ENCODE peak calls at places on chromosomes 4 and X, in five cellular contexts. One of them, this sample, is unnamed.

GRCh38 chr4:119211856-119212250 is 660 bp upstream of the USP53 start:
- DNase-seq in AG04449: no peak
- DNase-seq in H9: no peak
- DNase-seq in A172: no peak
- DNase-seq in amniotic epithelial cell: no peak
- DNase-seq in this sample: no peak

GRCh38 chr4:155407480-155407879 is 30.7 kb upstream of the MAP9 start:
- DNase-seq in AG04449: no peak
- DNase-seq in H9: no peak
- DNase-seq in A172: no peak
- DNase-seq in amniotic epithelial cell: no peak
- DNase-seq in this sample: no peak

GRCh38 chr4:162645381-162645780 is 481.6 kb upstream of the FSTL5 start:
- DNase-seq in AG04449: no peak
- DNase-seq in H9: no peak
- DNase-seq in A172: no peak
- DNase-seq in amniotic epithelial cell: no peak
- DNase-seq in this sample: no peak

GRCh38 chr4:1356181-1356998 is 9.4 kb downstream of the UVSSA start:
- DNase-seq in AG04449: no peak
- DNase-seq in H9: peak
- DNase-seq in A172: peak
- DNase-seq in amniotic epithelial cell: peak
- DNase-seq in this sample: no peak

GRCh38 chr4:89929425-89930272 is 35.0 kb downstream of the MMRN1 start:
- DNase-seq in AG04449: no peak
- DNase-seq in H9: no peak
- DNase-seq in A172: peak
- DNase-seq in amniotic epithelial cell: peak
- DNase-seq in this sample: no peak

GRCh38 chr4:7192252-7193039 is at the start of gene SORCS2:
- DNase-seq in AG04449: no peak
- DNase-seq in H9: peak
- DNase-seq in A172: peak
- DNase-seq in amniotic epithelial cell: peak
- DNase-seq in this sample: no peak

GRCh38 chr4:82287720-82288119 is 86.1 kb downstream of the HNRNPD start:
- DNase-seq in AG04449: no peak
- DNase-seq in H9: no peak
- DNase-seq in A172: no peak
- DNase-seq in amniotic epithelial cell: no peak
- DNase-seq in this sample: no peak

GRCh38 chrX:56826020-56826419 is 97.0 kb downstream of the NBDY start:
- DNase-seq in AG04449: no peak
- DNase-seq in H9: no peak
- DNase-seq in A172: no peak
- DNase-seq in amniotic epithelial cell: no peak
- DNase-seq in this sample: no peak

GRCh38 chr4:40003986-40004385 is 26.3 kb upstream of the PDS5A start:
- DNase-seq in AG04449: peak
- DNase-seq in H9: no peak
- DNase-seq in A172: no peak
- DNase-seq in amniotic epithelial cell: peak
- DNase-seq in this sample: no peak

GRCh38 chr4:124939908-124940307 is 227.4 kb upstream of the ANKRD50 start:
- DNase-seq in AG04449: no peak
- DNase-seq in H9: no peak
- DNase-seq in A172: no peak
- DNase-seq in amniotic epithelial cell: no peak
- DNase-seq in this sample: no peak

GRCh38 chrX:133435544-133436124 is 20.3 kb upstream of the GPC4 start:
- DNase-seq in AG04449: no peak
- DNase-seq in H9: no peak
- DNase-seq in A172: no peak
- DNase-seq in amniotic epithelial cell: no peak
- DNase-seq in this sample: no peak

GRCh38 chr4:55546633-55547460 is at the start of gene CLOCK:
- DNase-seq in AG04449: no peak
- DNase-seq in H9: peak
- DNase-seq in A172: peak
- DNase-seq in amniotic epithelial cell: peak
- DNase-seq in this sample: peak

GRCh38 chrX:53321216-53321942 is 40.0 kb upstream of the IQSEC2 start:
- DNase-seq in AG04449: no peak
- DNase-seq in H9: no peak
- DNase-seq in A172: no peak
- DNase-seq in amniotic epithelial cell: no peak
- DNase-seq in this sample: no peak

GRCh38 chr4:128354205-128354821 is 66.7 kb upstream of the PGRMC2 start:
- DNase-seq in AG04449: peak
- DNase-seq in H9: no peak
- DNase-seq in A172: peak
- DNase-seq in amniotic epithelial cell: peak
- DNase-seq in this sample: peak

GRCh38 chrX:22666441-22666840 is 333.3 kb upstream of the DDX53 start:
- DNase-seq in AG04449: no peak
- DNase-seq in H9: peak
- DNase-seq in A172: peak
- DNase-seq in amniotic epithelial cell: peak
- DNase-seq in this sample: no peak

GRCh38 chr4:40038972-40039371 is 17.7 kb upstream of the N4BP2 start:
- DNase-seq in AG04449: no peak
- DNase-seq in H9: no peak
- DNase-seq in A172: peak
- DNase-seq in amniotic epithelial cell: peak
- DNase-seq in this sample: no peak

GRCh38 chr4:161496-162284 is 37.4 kb downstream of the ZNF718 start:
- DNase-seq in AG04449: no peak
- DNase-seq in H9: no peak
- DNase-seq in A172: no peak
- DNase-seq in amniotic epithelial cell: peak
- DNase-seq in this sample: no peak

GRCh38 chr4:26870576-26871260 is 10.1 kb downstream of the STIM2 start:
- DNase-seq in AG04449: no peak
- DNase-seq in H9: no peak
- DNase-seq in A172: no peak
- DNase-seq in amniotic epithelial cell: no peak
- DNase-seq in this sample: no peak

GRCh38 chr4:169200361-169201030 is 70.3 kb downstream of the SH3RF1 start:
- DNase-seq in AG04449: no peak
- DNase-seq in H9: no peak
- DNase-seq in A172: no peak
- DNase-seq in amniotic epithelial cell: no peak
- DNase-seq in this sample: no peak

GRCh38 chr4:77854431-77855111 is 8.1 kb upstream of the MRPL1 start:
- DNase-seq in AG04449: no peak
- DNase-seq in H9: no peak
- DNase-seq in A172: no peak
- DNase-seq in amniotic epithelial cell: no peak
- DNase-seq in this sample: no peak

GRCh38 chr4:82431026-82431745 is 796 bp downstream of the ENOPH1 start:
- DNase-seq in AG04449: no peak
- DNase-seq in H9: peak
- DNase-seq in A172: no peak
- DNase-seq in amniotic epithelial cell: peak
- DNase-seq in this sample: no peak

GRCh38 chr4:183241322-183241640 is 78.8 kb downstream of the CLDN22 start:
- DNase-seq in AG04449: peak
- DNase-seq in H9: no peak
- DNase-seq in A172: peak
- DNase-seq in amniotic epithelial cell: peak
- DNase-seq in this sample: no peak

GRCh38 chr4:118033148-118034060 is 882 bp upstream of the NDST3 start:
- DNase-seq in AG04449: no peak
- DNase-seq in H9: peak
- DNase-seq in A172: peak
- DNase-seq in amniotic epithelial cell: peak
- DNase-seq in this sample: no peak

GRCh38 chrX:13938053-13938765 is 91.5 kb downstream of the GEMIN8 start:
- DNase-seq in AG04449: no peak
- DNase-seq in H9: peak
- DNase-seq in A172: no peak
- DNase-seq in amniotic epithelial cell: no peak
- DNase-seq in this sample: no peak

GRCh38 chrX:30570505-30570904 is 7.1 kb downstream of the TASL start:
- DNase-seq in AG04449: no peak
- DNase-seq in H9: no peak
- DNase-seq in A172: peak
- DNase-seq in amniotic epithelial cell: peak
- DNase-seq in this sample: no peak

GRCh38 chrX:23504895-23505294 is 162.4 kb upstream of the PRDX4 start:
- DNase-seq in AG04449: no peak
- DNase-seq in H9: no peak
- DNase-seq in A172: no peak
- DNase-seq in amniotic epithelial cell: no peak
- DNase-seq in this sample: no peak

GRCh38 chr4:5724377-5724776 is 13.4 kb downstream of the EVC start:
- DNase-seq in AG04449: no peak
- DNase-seq in H9: no peak
- DNase-seq in A172: peak
- DNase-seq in amniotic epithelial cell: peak
- DNase-seq in this sample: no peak

GRCh38 chr4:13524504-13525243 is 19.6 kb downstream of the NKX3-2 start:
- DNase-seq in AG04449: no peak
- DNase-seq in H9: no peak
- DNase-seq in A172: no peak
- DNase-seq in amniotic epithelial cell: peak
- DNase-seq in this sample: no peak

GRCh38 chr4:31613946-31614623 is 893.9 kb downstream of the PCDH7 start:
- DNase-seq in AG04449: no peak
- DNase-seq in H9: peak
- DNase-seq in A172: peak
- DNase-seq in amniotic epithelial cell: peak
- DNase-seq in this sample: no peak

GRCh38 chr4:74874785-74875367 is 58.0 kb upstream of the PARM1 start:
- DNase-seq in AG04449: peak
- DNase-seq in H9: peak
- DNase-seq in A172: peak
- DNase-seq in amniotic epithelial cell: peak
- DNase-seq in this sample: peak

GRCh38 chrX:43560247-43560946 is 95.7 kb upstream of the MAOA start:
- DNase-seq in AG04449: no peak
- DNase-seq in H9: no peak
- DNase-seq in A172: no peak
- DNase-seq in amniotic epithelial cell: no peak
- DNase-seq in this sample: no peak

This sample was measured in GM04503.